ENCODE peak calls at places on chromosomes 16 and 17, in eight cellular contexts. U is psoas muscle; F is substantia nigra; W is kidney tubule cell; J is cardiac muscle cell; Y is body of pancreas; Z is stimulated activated CD4-positive, alpha-beta T cell treated with anti-CD3 and anti-CD28 coated beads, Interleukin-12 subunit alpha, Interleukin-12 subunit beta, amount 100 ng/mL, for 24 hours; C is NCI-H2171 treated with DMSO at 0.1 percent for 48 hours. I is an unnamed sample.

GRCh38 chr16:31869511-31870201 is 4.0 kb upstream of the ZNF267 start:
- DNase-seq in U (no peak), F (no peak), W (peak), J (peak), Y (peak), Z (peak), C (peak), I (peak)

GRCh38 chr16:67039260-67040020 is 10.5 kb downstream of the CBFB start:
- DNase-seq in U (no peak), F (no peak), W (no peak), J (no peak), Y (no peak), Z (no peak), C (no peak), I (no peak)

GRCh38 chr16:35557731-35558130 is 2098.3 kb downstream of the TP53TG3F start:
- DNase-seq in U (no peak), F (no peak), W (no peak), J (no peak), Y (no peak), Z (no peak), C (no peak), I (no peak)

GRCh38 chr16:65725156-65725845 is 603.4 kb upstream of the CDH11 start:
- DNase-seq in U (no peak), F (no peak), W (no peak), J (no peak), Y (no peak), Z (no peak), C (no peak), I (no peak)

GRCh38 chr16:49849709-49850108 is 6.2 kb downstream of the ZNF423 start:
- DNase-seq in U (no peak), F (no peak), W (no peak), J (no peak), Y (no peak), Z (no peak), C (no peak), I (no peak)

GRCh38 chr17:42135664-42136653 is 13.4 kb downstream of the HSPB9 start:
- DNase-seq in U (no peak), F (no peak), W (peak), J (peak), Y (peak), Z (no peak), C (no peak), I (no peak)

GRCh38 chr16:80744856-80745255 is 59.5 kb downstream of the CDYL2 start:
- DNase-seq in U (no peak), F (no peak), W (no peak), J (no peak), Y (no peak), Z (no peak), C (no peak), I (no peak)

GRCh38 chr17:41451154-41451728 is 10.5 kb upstream of the KRT38 start:
- DNase-seq in U (no peak), F (no peak), W (peak), J (no peak), Y (no peak), Z (no peak), C (no peak), I (no peak)

GRCh38 chr17:22459331-22459952 is 767.1 kb downstream of the KCNJ18 start:
- DNase-seq in U (no peak), F (no peak), W (no peak), J (no peak), Y (no peak), Z (no peak), C (no peak), I (no peak)

GRCh38 chr17:64369007-64369893 is 21.4 kb downstream of the PECAM1 start:
- DNase-seq in U (no peak), F (no peak), W (no peak), J (no peak), Y (no peak), Z (no peak), C (no peak), I (no peak)

GRCh38 chr16:56029026-56029425 is 153.9 kb upstream of the CES5A start:
- DNase-seq in U (no peak), F (no peak), W (no peak), J (no peak), Y (no peak), Z (no peak), C (no peak), I (no peak)

GRCh38 chr17:45334231-45334630 is 17.4 kb upstream of the MAP3K14 start:
- DNase-seq in U (no peak), F (no peak), W (no peak), J (no peak), Y (no peak), Z (no peak), C (no peak), I (no peak)

GRCh38 chr17:48578616-48579560 is 738 bp upstream of the HOXB4 start:
- DNase-seq in U (no peak), F (no peak), W (no peak), J (no peak), Y (no peak), Z (no peak), C (no peak), I (no peak)

GRCh38 chr17:57541472-57542394 is 203.4 kb downstream of the CCDC182 start:
- DNase-seq in U (peak), F (no peak), W (no peak), J (no peak), Y (no peak), Z (no peak), C (no peak), I (no peak)

GRCh38 chr17:43367588-43368242 is 31.1 kb upstream of the ARL4D start:
- DNase-seq in U (no peak), F (no peak), W (peak), J (peak), Y (no peak), Z (peak), C (peak), I (peak)

GRCh38 chr16:88680554-88681083 is 5.7 kb downstream of the SNAI3 start:
- DNase-seq in U (no peak), F (no peak), W (no peak), J (no peak), Y (no peak), Z (no peak), C (no peak), I (no peak)

GRCh38 chr17:915416-916201 is 64.0 kb downstream of the NXN start:
- DNase-seq in U (peak), F (no peak), W (no peak), J (peak), Y (no peak), Z (no peak), C (peak), I (no peak)

GRCh38 chr16:78127130-78127529 is 27.7 kb downstream of the WWOX start:
- DNase-seq in U (no peak), F (no peak), W (no peak), J (no peak), Y (no peak), Z (no peak), C (no peak), I (no peak)

GRCh38 chr17:73090396-73091202 is 1.9 kb downstream of the SLC39A11 start:
- DNase-seq in U (no peak), F (no peak), W (no peak), J (no peak), Y (no peak), Z (no peak), C (no peak), I (no peak)

GRCh38 chr17:51703364-51704341 is 443.3 kb downstream of the UTP18 start:
- DNase-seq in U (peak), F (no peak), W (peak), J (no peak), Y (peak), Z (no peak), C (no peak), I (no peak)

GRCh38 chr16:73095142-73095791 is 47.3 kb upstream of the ZFHX3 start:
- DNase-seq in U (no peak), F (no peak), W (no peak), J (no peak), Y (no peak), Z (no peak), C (peak), I (no peak)

GRCh38 chr17:81518113-81518784 is 5.7 kb upstream of the ACTG1 start:
- DNase-seq in U (no peak), F (no peak), W (peak), J (peak), Y (no peak), Z (no peak), C (no peak), I (no peak)

GRCh38 chr16:12639044-12639443 is 164.6 kb downstream of the CPPED1 start:
- DNase-seq in U (no peak), F (no peak), W (peak), J (no peak), Y (no peak), Z (no peak), C (no peak), I (no peak)

GRCh38 chr17:7929158-7930029 is at the start of gene KCNAB3:
- DNase-seq in U (no peak), F (no peak), W (no peak), J (peak), Y (peak), Z (peak), C (peak), I (peak)

GRCh38 chr16:81836279-81837054 is 57.4 kb downstream of the PLCG2 start:
- DNase-seq in U (no peak), F (no peak), W (peak), J (no peak), Y (no peak), Z (no peak), C (no peak), I (no peak)

GRCh38 chr16:64858076-64858475 is 263.8 kb downstream of the CDH11 start:
- DNase-seq in U (no peak), F (no peak), W (no peak), J (no peak), Y (no peak), Z (no peak), C (peak), I (no peak)

GRCh38 chr17:52159810-52160578 is 1.5 kb upstream of the CA10 start:
- DNase-seq in U (no peak), F (no peak), W (no peak), J (no peak), Y (no peak), Z (no peak), C (no peak), I (no peak)

I was measured in activated naive CD4-positive, alpha-beta T cell treated with Interleukin-2 at 50 U/mL for 16 hours.